ENCODE peak calls at places on chromosomes 16 and 17, in four cellular contexts. K is AG08396; F is stimulated activated CD8-positive, alpha-beta memory T cell treated with anti-CD3 and anti-CD28 coated beads, Interleukin-15, amount 100 ng/mL, for 1 hour; Q is tibial artery. V is an unnamed sample.

GRCh38 chr17:36921131-36921851 is 16.0 kb upstream of the LHX1 start:
- DNase-seq in K (no peak), F (no peak), Q (no peak), V (no peak)

GRCh38 chr17:51422634-51423033 is 162.3 kb downstream of the UTP18 start:
- DNase-seq in K (no peak), Q (no peak), F (no peak), V (no peak)

GRCh38 chr16:11949527-11949926 is 7.7 kb upstream of the NPIPB2 start:
- DNase-seq in K (peak; percentile 56), F (no peak), Q (no peak), V (no peak)

GRCh38 chr16:72561-73537 is at the start of gene RHBDF1:
- DNase-seq in F (no peak), Q (no peak), K (peak; percentile 92), V (peak; percentile 71)

GRCh38 chr17:65515959-65516948 is 45.2 kb downstream of the AXIN2 start:
- DNase-seq in F (no peak), K (peak; percentile 75), Q (peak; percentile 50), V (no peak)

GRCh38 chr16:10992112-10992511 is 47.7 kb downstream of the CLEC16A start:
- DNase-seq in K (peak; percentile 54), F (no peak), Q (no peak), V (no peak)

GRCh38 chr17:32243712-32244111 is 21.9 kb upstream of the RHBDL3 start:
- DNase-seq in Q (no peak), F (no peak), K (no peak), V (no peak)

GRCh38 chr16:28321700-28322411 is 29.5 kb downstream of the SBK1 start:
- DNase-seq in Q (no peak), F (no peak), K (peak; percentile 77), V (no peak)

GRCh38 chr16:88649195-88649923 is 1.5 kb downstream of the CYBA start:
- DNase-seq in Q (no peak), K (no peak), F (no peak), V (no peak)

GRCh38 chr16:65737831-65738230 is 616.0 kb upstream of the CDH11 start:
- DNase-seq in K (no peak), F (no peak), Q (no peak), V (no peak)

GRCh38 chr16:1348441-1348840 is 3.2 kb downstream of the TSR3 start:
- DNase-seq in F (no peak), Q (no peak), K (no peak), V (no peak)

GRCh38 chr17:43880420-43880991 is 26.8 kb downstream of the MPP2 start:
- DNase-seq in F (peak; percentile 15), K (peak; percentile 47), Q (no peak), V (peak; percentile 52)

GRCh38 chr17:17345686-17346427 is 42.7 kb downstream of the NT5M start:
- DNase-seq in F (no peak), Q (peak; percentile 48), K (no peak), V (no peak)

GRCh38 chr17:47295037-47295873 is 28.5 kb upstream of the EFCAB13 start:
- DNase-seq in F (no peak), Q (no peak), K (no peak), V (no peak)

V was measured in ovary.